ENCODE peak calls at places on chromosomes 1 and 21, in eight cellular contexts. One of them, this sample, is unnamed.

GRCh38 chr1:214551436-214552173 is at the start of gene PTPN14:
- DNase-seq in GM23338: peak
- DNase-seq in right lobe of liver: peak
- DNase-seq in colonic mucosa: peak
- DNase-seq in lung: peak
- DNase-seq in CD8-positive, alpha-beta T cell: no peak
- DNase-seq in RWPE1: peak
- DNase-seq in HCT116: peak
- DNase-seq in this sample: peak

GRCh38 chr1:111499026-111499790 is 4.2 kb downstream of the ADORA3 start:
- DNase-seq in CD8-positive, alpha-beta T cell: no peak
- DNase-seq in RWPE1: no peak
- DNase-seq in colonic mucosa: peak
- DNase-seq in GM23338: no peak
- DNase-seq in lung: no peak
- DNase-seq in HCT116: no peak
- DNase-seq in right lobe of liver: no peak
- DNase-seq in this sample: peak

GRCh38 chr1:161367684-161368398 is at the start of gene CFAP126:
- DNase-seq in GM23338: peak
- DNase-seq in colonic mucosa: peak
- DNase-seq in lung: peak
- DNase-seq in right lobe of liver: peak
- DNase-seq in RWPE1: peak
- DNase-seq in CD8-positive, alpha-beta T cell: peak
- DNase-seq in HCT116: peak
- DNase-seq in this sample: peak

GRCh38 chr1:19771350-19771749 is 28.4 kb downstream of the TMCO4 start:
- DNase-seq in RWPE1: no peak
- DNase-seq in HCT116: no peak
- DNase-seq in lung: no peak
- DNase-seq in right lobe of liver: no peak
- DNase-seq in colonic mucosa: no peak
- DNase-seq in CD8-positive, alpha-beta T cell: no peak
- DNase-seq in GM23338: no peak
- DNase-seq in this sample: no peak

GRCh38 chr1:2294033-2294640 is 66.0 kb downstream of the SKI start:
- DNase-seq in HCT116: no peak
- DNase-seq in CD8-positive, alpha-beta T cell: no peak
- DNase-seq in RWPE1: no peak
- DNase-seq in GM23338: no peak
- DNase-seq in lung: no peak
- DNase-seq in right lobe of liver: no peak
- DNase-seq in colonic mucosa: no peak
- DNase-seq in this sample: no peak

GRCh38 chr21:28444131-28444530 is 548.5 kb downstream of the LTN1 start:
- DNase-seq in lung: no peak
- DNase-seq in colonic mucosa: no peak
- DNase-seq in right lobe of liver: no peak
- DNase-seq in GM23338: no peak
- DNase-seq in RWPE1: no peak
- DNase-seq in CD8-positive, alpha-beta T cell: no peak
- DNase-seq in HCT116: no peak
- DNase-seq in this sample: no peak

GRCh38 chr1:75053207-75053606 is 81.0 kb upstream of the LHX8 start:
- DNase-seq in GM23338: peak
- DNase-seq in colonic mucosa: no peak
- DNase-seq in HCT116: peak
- DNase-seq in lung: no peak
- DNase-seq in RWPE1: no peak
- DNase-seq in right lobe of liver: no peak
- DNase-seq in CD8-positive, alpha-beta T cell: no peak
- DNase-seq in this sample: no peak

GRCh38 chr1:242005866-242006565 is 7.1 kb upstream of the MAP1LC3C start:
- DNase-seq in lung: no peak
- DNase-seq in CD8-positive, alpha-beta T cell: no peak
- DNase-seq in right lobe of liver: no peak
- DNase-seq in RWPE1: no peak
- DNase-seq in colonic mucosa: no peak
- DNase-seq in HCT116: no peak
- DNase-seq in GM23338: no peak
- DNase-seq in this sample: no peak

GRCh38 chr1:155598842-155599331 is 11.1 kb upstream of the MSTO1 start:
- DNase-seq in colonic mucosa: no peak
- DNase-seq in GM23338: peak
- DNase-seq in lung: no peak
- DNase-seq in HCT116: no peak
- DNase-seq in CD8-positive, alpha-beta T cell: no peak
- DNase-seq in right lobe of liver: no peak
- DNase-seq in RWPE1: no peak
- DNase-seq in this sample: peak

GRCh38 chr1:45876000-45876399 is 72.6 kb downstream of the MAST2 start:
- DNase-seq in CD8-positive, alpha-beta T cell: no peak
- DNase-seq in colonic mucosa: no peak
- DNase-seq in RWPE1: no peak
- DNase-seq in right lobe of liver: no peak
- DNase-seq in GM23338: no peak
- DNase-seq in lung: no peak
- DNase-seq in HCT116: no peak
- DNase-seq in this sample: no peak

GRCh38 chr1:226217273-226217672 is 6.2 kb upstream of the MIXL1 start:
- DNase-seq in right lobe of liver: no peak
- DNase-seq in RWPE1: no peak
- DNase-seq in lung: no peak
- DNase-seq in GM23338: no peak
- DNase-seq in colonic mucosa: no peak
- DNase-seq in CD8-positive, alpha-beta T cell: no peak
- DNase-seq in HCT116: no peak
- DNase-seq in this sample: no peak

GRCh38 chr1:156419863-156420208 is 50.8 kb downstream of the RHBG start:
- DNase-seq in lung: no peak
- DNase-seq in GM23338: peak
- DNase-seq in RWPE1: no peak
- DNase-seq in colonic mucosa: no peak
- DNase-seq in HCT116: no peak
- DNase-seq in CD8-positive, alpha-beta T cell: peak
- DNase-seq in right lobe of liver: no peak
- DNase-seq in this sample: no peak

GRCh38 chr1:107936498-107937481 is 28.2 kb downstream of the VAV3 start:
- DNase-seq in RWPE1: peak
- DNase-seq in HCT116: peak
- DNase-seq in colonic mucosa: no peak
- DNase-seq in GM23338: peak
- DNase-seq in right lobe of liver: no peak
- DNase-seq in CD8-positive, alpha-beta T cell: peak
- DNase-seq in lung: peak
- DNase-seq in this sample: peak

GRCh38 chr1:92502247-92502646 is 15.5 kb upstream of the GFI1 start:
- DNase-seq in HCT116: no peak
- DNase-seq in colonic mucosa: no peak
- DNase-seq in CD8-positive, alpha-beta T cell: no peak
- DNase-seq in right lobe of liver: no peak
- DNase-seq in lung: no peak
- DNase-seq in RWPE1: no peak
- DNase-seq in GM23338: no peak
- DNase-seq in this sample: peak

GRCh38 chr1:44526295-44527073 is 121.4 kb downstream of the RNF220 start:
- DNase-seq in GM23338: no peak
- DNase-seq in colonic mucosa: no peak
- DNase-seq in lung: no peak
- DNase-seq in CD8-positive, alpha-beta T cell: no peak
- DNase-seq in right lobe of liver: no peak
- DNase-seq in RWPE1: no peak
- DNase-seq in HCT116: no peak
- DNase-seq in this sample: no peak

GRCh38 chr1:78079580-78079979 is 33.8 kb downstream of the GIPC2 start:
- DNase-seq in HCT116: no peak
- DNase-seq in lung: no peak
- DNase-seq in GM23338: no peak
- DNase-seq in CD8-positive, alpha-beta T cell: no peak
- DNase-seq in right lobe of liver: no peak
- DNase-seq in colonic mucosa: no peak
- DNase-seq in RWPE1: no peak
- DNase-seq in this sample: no peak

GRCh38 chr1:199914546-199914945 is 113.0 kb upstream of the NR5A2 start:
- DNase-seq in right lobe of liver: no peak
- DNase-seq in lung: no peak
- DNase-seq in GM23338: no peak
- DNase-seq in colonic mucosa: no peak
- DNase-seq in RWPE1: no peak
- DNase-seq in HCT116: no peak
- DNase-seq in CD8-positive, alpha-beta T cell: no peak
- DNase-seq in this sample: no peak

DNA sequence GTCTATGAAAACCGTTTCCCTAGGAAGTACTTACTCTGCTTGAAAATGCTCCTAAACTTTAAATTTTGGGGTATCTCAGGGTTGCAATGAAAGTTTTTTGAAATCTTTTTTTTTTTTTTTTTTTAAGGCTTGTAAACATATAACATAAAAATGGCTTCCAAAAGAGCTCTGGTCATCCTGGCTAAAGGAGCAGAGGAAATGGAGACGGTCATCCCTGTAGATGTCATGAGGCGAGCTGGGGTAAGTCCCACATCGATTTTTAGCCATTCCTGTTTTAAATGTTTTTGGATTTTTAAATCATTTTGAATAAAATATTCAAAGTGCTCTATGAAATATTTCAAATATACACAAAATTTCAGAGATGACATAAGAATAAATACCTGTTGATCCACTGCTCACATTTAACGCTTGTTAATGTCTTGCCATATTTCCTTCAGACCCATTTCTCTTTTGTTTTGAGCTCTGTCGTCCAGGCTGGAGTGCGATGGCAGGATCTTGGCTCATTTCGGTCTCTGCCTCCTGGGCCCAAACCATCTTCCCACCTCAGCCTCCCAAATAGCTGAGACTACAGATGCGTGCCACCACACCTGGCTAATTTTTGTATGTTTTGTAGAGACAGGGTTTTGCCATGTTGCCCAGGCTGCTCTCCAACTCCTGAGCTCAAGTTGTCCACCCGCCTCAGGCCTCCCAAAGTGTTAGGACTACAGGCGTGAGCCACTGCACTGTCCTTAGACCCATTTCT is 1.3 kb downstream of the PARK7 start:
- DNase-seq in right lobe of liver: no peak
- DNase-seq in GM23338: no peak
- DNase-seq in lung: no peak
- DNase-seq in HCT116: no peak
- DNase-seq in colonic mucosa: no peak
- DNase-seq in CD8-positive, alpha-beta T cell: no peak
- DNase-seq in RWPE1: no peak
- DNase-seq in this sample: no peak
- H3K27ac ChIP-seq in right lobe of liver: peak
- H3K27ac ChIP-seq in GM23338: peak
- H3K27ac ChIP-seq in lung: no peak
- H3K27ac ChIP-seq in HCT116: peak
- H3K27ac ChIP-seq in colonic mucosa: no peak
- H3K27ac ChIP-seq in CD8-positive, alpha-beta T cell: peak
- H3K27ac ChIP-seq in RWPE1: peak
- H3K27ac ChIP-seq in this sample: no peak

DNA sequence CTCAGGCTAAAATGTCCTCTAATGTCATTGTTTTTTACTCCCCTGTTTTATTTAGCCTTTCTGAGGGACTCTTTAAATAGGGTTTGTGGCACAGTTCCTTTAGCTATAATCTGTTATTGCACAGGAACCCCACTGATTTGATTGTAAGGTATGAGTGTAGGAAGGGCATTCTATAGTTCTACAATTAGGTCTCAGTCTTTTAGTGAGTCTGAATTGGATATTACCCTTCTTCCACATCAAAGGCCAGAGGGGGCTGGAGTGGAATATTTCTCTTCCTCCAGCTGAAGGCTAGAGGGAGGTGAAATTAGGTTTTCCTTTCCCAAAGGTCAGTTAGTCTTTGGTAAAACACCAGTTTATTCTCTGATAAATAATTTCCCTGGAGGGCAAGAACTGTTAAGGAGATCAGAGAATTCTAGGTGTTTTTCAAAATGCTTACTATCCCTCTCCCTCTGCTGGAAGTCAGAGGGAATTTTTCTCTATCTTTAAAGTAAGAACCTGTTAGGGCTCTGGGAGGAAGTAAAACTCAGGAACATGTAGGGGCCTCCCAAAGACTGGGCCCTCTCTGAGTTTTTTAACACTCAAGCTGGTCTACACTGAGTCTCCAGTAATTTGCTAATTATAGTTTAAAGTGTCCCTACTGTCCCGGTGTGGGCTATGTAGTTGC is 176.3 kb upstream of the ZNHIT6 start:
- DNase-seq in colonic mucosa: no peak
- DNase-seq in HCT116: no peak
- DNase-seq in right lobe of liver: no peak
- DNase-seq in RWPE1: peak
- DNase-seq in lung: no peak
- DNase-seq in CD8-positive, alpha-beta T cell: no peak
- DNase-seq in GM23338: peak
- DNase-seq in this sample: peak
- TF ChIP-seq CTCF in colonic mucosa: peak
- TF ChIP-seq CTCF in HCT116: peak
- TF ChIP-seq CTCF in right lobe of liver: peak
- TF ChIP-seq CTCF in RWPE1: peak
- TF ChIP-seq CTCF in lung: no peak
- TF ChIP-seq CTCF in CD8-positive, alpha-beta T cell: no peak
- TF ChIP-seq CTCF in GM23338: peak
- TF ChIP-seq CTCF in this sample: peak

GRCh38 chr1:51427438-51427837 is 91.6 kb downstream of the EPS15 start:
- DNase-seq in colonic mucosa: no peak
- DNase-seq in right lobe of liver: no peak
- DNase-seq in GM23338: no peak
- DNase-seq in RWPE1: no peak
- DNase-seq in HCT116: no peak
- DNase-seq in CD8-positive, alpha-beta T cell: no peak
- DNase-seq in lung: no peak
- DNase-seq in this sample: no peak
- H3K27ac ChIP-seq in colonic mucosa: no peak
- H3K27ac ChIP-seq in right lobe of liver: no peak
- H3K27ac ChIP-seq in GM23338: no peak
- H3K27ac ChIP-seq in RWPE1: no peak
- H3K27ac ChIP-seq in HCT116: no peak
- H3K27ac ChIP-seq in CD8-positive, alpha-beta T cell: no peak
- H3K27ac ChIP-seq in lung: no peak
- H3K27ac ChIP-seq in this sample: no peak

DNA sequence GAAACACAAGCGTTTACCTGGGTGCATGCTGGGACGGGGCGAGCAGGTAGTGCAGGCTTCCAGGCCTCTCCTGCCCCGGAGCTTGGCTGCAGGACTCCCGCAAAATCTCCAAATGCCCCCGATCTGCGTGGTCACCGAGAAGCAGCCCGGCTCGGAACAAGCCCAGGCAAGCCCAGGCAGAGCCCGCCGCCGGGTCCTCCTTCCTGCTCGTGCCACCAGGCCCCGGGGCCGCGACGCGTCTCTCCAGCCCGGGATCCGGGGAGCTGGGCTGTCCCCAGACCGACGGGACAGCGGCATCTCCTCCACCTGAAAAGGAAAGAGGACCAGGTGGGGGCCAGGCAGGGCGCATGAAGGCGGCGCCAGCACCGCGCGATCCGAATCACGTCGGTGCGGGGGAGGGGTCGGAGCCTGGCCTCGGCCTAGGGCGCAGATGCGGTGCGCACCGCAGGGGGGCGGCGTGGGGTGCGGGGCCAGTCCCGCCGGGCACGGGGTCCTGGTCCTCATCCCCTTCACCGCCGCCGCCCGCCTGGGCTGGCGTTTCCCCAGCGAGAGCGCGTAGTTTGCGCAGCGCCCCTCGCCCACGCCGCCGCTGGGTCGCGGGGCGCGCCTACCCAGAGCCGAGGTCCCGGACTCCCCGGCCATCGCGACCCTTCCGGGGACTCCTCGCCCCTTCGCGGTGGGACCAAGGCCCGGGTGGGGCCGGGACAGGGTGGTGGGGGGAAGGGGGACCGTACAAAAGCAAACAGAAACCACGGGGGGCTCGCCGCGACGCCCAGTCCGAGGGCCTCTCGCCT is 52.4 kb upstream of the H6PD start:
- DNase-seq in right lobe of liver: peak
- DNase-seq in lung: peak
- DNase-seq in GM23338: peak
- DNase-seq in RWPE1: peak
- DNase-seq in colonic mucosa: peak
- DNase-seq in CD8-positive, alpha-beta T cell: no peak
- DNase-seq in HCT116: no peak
- DNase-seq in this sample: peak
- TF ChIP-seq CTCF in right lobe of liver: peak
- TF ChIP-seq CTCF in lung: no peak
- TF ChIP-seq CTCF in GM23338: no peak
- TF ChIP-seq CTCF in RWPE1: no peak
- TF ChIP-seq CTCF in colonic mucosa: peak
- TF ChIP-seq CTCF in CD8-positive, alpha-beta T cell: no peak
- TF ChIP-seq CTCF in HCT116: peak
- TF ChIP-seq CTCF in this sample: peak